ENCODE peak calls at places on chromosomes 13 and 19, in ten cellular contexts. Z, E, G, I, Y, L, W, X, H and F are unnamed samples.

GRCh38 chr13:40585911-40586471 is 80.5 kb downstream of the FOXO1 start:
- DNase-seq in Z (no peak), E (no peak), G (no peak), I (no peak), Y (no peak), L (no peak), W (no peak), X (no peak), H (no peak), F (no peak)

GRCh38 chr19:49422407-49423277 is 599 bp downstream of the PTH2 start:
- DNase-seq in Z (peak), E (no peak), G (no peak), I (no peak), Y (no peak), L (peak), W (peak), X (peak), H (peak), F (no peak)

GRCh38 chr19:20365146-20365545 is 198.1 kb downstream of the ZNF486 start:
- DNase-seq in Z (no peak), E (no peak), G (no peak), I (no peak), Y (no peak), L (no peak), W (no peak), X (no peak), H (no peak), F (no peak)

GRCh38 chr13:102236830-102237621 is 164.8 kb downstream of the FGF14 start:
- DNase-seq in Z (no peak), E (no peak), G (no peak), I (no peak), Y (no peak), L (no peak), W (no peak), X (no peak), H (peak), F (no peak)

GRCh38 chr19:368624-369020 is 24.0 kb upstream of the MIER2 start:
- DNase-seq in Z (no peak), E (no peak), G (no peak), I (no peak), Y (peak), L (no peak), W (no peak), X (no peak), H (no peak), F (no peak)

GRCh38 chr19:51712461-51713081 is 11.2 kb downstream of the HAS1 start:
- DNase-seq in Z (peak), E (no peak), G (no peak), I (no peak), Y (no peak), L (no peak), W (peak), X (peak), H (no peak), F (no peak)

GRCh38 chr13:113491418-113491883 is 940 bp upstream of the DCUN1D2 start:
- DNase-seq in Z (peak), E (peak), G (no peak), I (no peak), Y (no peak), L (no peak), W (no peak), X (no peak), H (no peak), F (no peak)

GRCh38 chr19:13505761-13506549 is at the start of gene CACNA1A:
- DNase-seq in Z (no peak), E (no peak), G (no peak), I (no peak), Y (peak), L (no peak), W (no peak), X (no peak), H (no peak), F (no peak)

GRCh38 chr13:95676100-95676774 is 702 bp upstream of the DNAJC3 start:
- DNase-seq in Z (no peak), E (peak), G (no peak), I (no peak), Y (no peak), L (no peak), W (no peak), X (no peak), H (no peak), F (no peak)

GRCh38 chr19:54724644-54725043 is 402 bp downstream of the KIR3DL3 start:
- DNase-seq in Z (no peak), E (no peak), G (no peak), I (no peak), Y (no peak), L (no peak), W (no peak), X (no peak), H (no peak), F (no peak)

GRCh38 chr13:32941368-32941767 is 74.9 kb upstream of the KL start:
- DNase-seq in Z (no peak), E (no peak), G (no peak), I (no peak), Y (no peak), L (no peak), W (no peak), X (no peak), H (no peak), F (no peak)

GRCh38 chr19:5191091-5191490 is 149.5 kb downstream of the PTPRS start:
- DNase-seq in Z (no peak), E (no peak), G (no peak), I (no peak), Y (no peak), L (no peak), W (no peak), X (no peak), H (no peak), F (no peak)

GRCh38 chr13:88824218-88824617 is 1153.0 kb downstream of the SLITRK5 start:
- DNase-seq in Z (no peak), E (no peak), G (no peak), I (no peak), Y (no peak), L (no peak), W (no peak), X (no peak), H (no peak), F (no peak)

GRCh38 chr19:47049307-47049700 is 880 bp upstream of the TMEM160 start:
- DNase-seq in Z (no peak), E (no peak), G (no peak), I (no peak), Y (no peak), L (no peak), W (no peak), X (no peak), H (no peak), F (no peak)

GRCh38 chr13:98549006-98549727 is 27.7 kb downstream of the STK24 start:
- DNase-seq in Z (no peak), E (no peak), G (no peak), I (no peak), Y (no peak), L (no peak), W (no peak), X (no peak), H (no peak), F (no peak)

GRCh38 chr13:38661276-38661675 is 25.6 kb upstream of the FREM2 start:
- DNase-seq in Z (no peak), E (no peak), G (no peak), I (no peak), Y (no peak), L (no peak), W (no peak), X (no peak), H (peak), F (peak)

GRCh38 chr19:6997679-6998445 is 23.4 kb downstream of the MBD3L2B start:
- DNase-seq in Z (no peak), E (no peak), G (no peak), I (no peak), Y (no peak), L (no peak), W (no peak), X (no peak), H (no peak), F (no peak)

GRCh38 chr13:37446503-37446902 is 152.1 kb downstream of the POSTN start:
- DNase-seq in Z (no peak), E (no peak), G (peak), I (no peak), Y (no peak), L (no peak), W (no peak), X (no peak), H (no peak), F (no peak)

GRCh38 chr19:16160943-16161560 is 12.3 kb downstream of the CIB3 start:
- DNase-seq in Z (no peak), E (no peak), G (peak), I (no peak), Y (no peak), L (no peak), W (no peak), X (no peak), H (no peak), F (no peak)

GRCh38 chr19:17184381-17184841 is 30.7 kb upstream of the USE1 start:
- DNase-seq in Z (no peak), E (no peak), G (no peak), I (no peak), Y (no peak), L (no peak), W (no peak), X (no peak), H (no peak), F (no peak)

GRCh38 chr19:46721269-46722003 is 4.5 kb upstream of the PRKD2 start:
- DNase-seq in Z (peak), E (no peak), G (no peak), I (no peak), Y (no peak), L (no peak), W (no peak), X (no peak), H (no peak), F (no peak)

GRCh38 chr19:35262101-35262761 is 6.5 kb upstream of the USF2 start:
- DNase-seq in Z (no peak), E (peak), G (no peak), I (no peak), Y (no peak), L (no peak), W (no peak), X (no peak), H (no peak), F (no peak)

GRCh38 chr13:52695856-52696255 is 43.2 kb downstream of the SUGT1 start:
- DNase-seq in Z (no peak), E (no peak), G (no peak), I (no peak), Y (no peak), L (no peak), W (no peak), X (no peak), H (no peak), F (no peak)

GRCh38 chr19:29417048-29417447 is 108.7 kb upstream of the VSTM2B start:
- DNase-seq in Z (no peak), E (no peak), G (no peak), I (no peak), Y (no peak), L (no peak), W (no peak), X (no peak), H (no peak), F (no peak)

GRCh38 chr13:24161980-24162517 is 1.5 kb downstream of the SPATA13 start:
- DNase-seq in Z (no peak), E (peak), G (no peak), I (no peak), Y (no peak), L (no peak), W (no peak), X (no peak), H (no peak), F (no peak)